ENCODE peak calls at places on chromosome 13, in seven cellular contexts. One of them, this sample, is unnamed.

GRCh38 chr13:46663216-46663615 is 110.2 kb downstream of the LRCH1 start:
- DNase-seq in uterus: no peak
- DNase-seq in upper lobe of left lung: no peak
- DNase-seq in CD8-positive, alpha-beta memory T cell: no peak
- DNase-seq in keratinocyte: no peak
- DNase-seq in A549: no peak
- DNase-seq in tibial nerve: no peak
- DNase-seq in this sample: no peak

GRCh38 chr13:106772202-106772601 is 204.3 kb upstream of the ARGLU1 start:
- DNase-seq in uterus: no peak
- DNase-seq in upper lobe of left lung: no peak
- DNase-seq in CD8-positive, alpha-beta memory T cell: no peak
- DNase-seq in keratinocyte: no peak
- DNase-seq in A549: no peak
- DNase-seq in tibial nerve: no peak
- DNase-seq in this sample: no peak

GRCh38 chr13:88656751-88657150 is 985.6 kb downstream of the SLITRK5 start:
- DNase-seq in uterus: no peak
- DNase-seq in upper lobe of left lung: peak; percentile 30
- DNase-seq in CD8-positive, alpha-beta memory T cell: no peak
- DNase-seq in keratinocyte: no peak
- DNase-seq in A549: peak; percentile 2
- DNase-seq in tibial nerve: no peak
- DNase-seq in this sample: no peak

GRCh38 chr13:24680258-24680920 is at the start of gene ATP12A:
- DNase-seq in uterus: no peak
- DNase-seq in upper lobe of left lung: peak; percentile 41
- DNase-seq in CD8-positive, alpha-beta memory T cell: peak; percentile 20
- DNase-seq in keratinocyte: no peak
- DNase-seq in A549: no peak
- DNase-seq in tibial nerve: no peak
- DNase-seq in this sample: peak; percentile 81

GRCh38 chr13:44333950-44334675 is 39.5 kb upstream of the SERP2 start:
- DNase-seq in uterus: no peak
- DNase-seq in upper lobe of left lung: no peak
- DNase-seq in CD8-positive, alpha-beta memory T cell: no peak
- DNase-seq in keratinocyte: no peak
- DNase-seq in A549: no peak
- DNase-seq in tibial nerve: no peak
- DNase-seq in this sample: no peak

GRCh38 chr13:109700176-109700575 is 86.2 kb downstream of the IRS2 start:
- DNase-seq in uterus: peak; percentile 39
- DNase-seq in upper lobe of left lung: peak; percentile 74
- DNase-seq in CD8-positive, alpha-beta memory T cell: no peak
- DNase-seq in keratinocyte: peak; percentile 2
- DNase-seq in A549: peak; percentile 63
- DNase-seq in tibial nerve: peak; percentile 48
- DNase-seq in this sample: no peak

GRCh38 chr13:109180905-109181425 is 551.6 kb downstream of the MYO16 start:
- DNase-seq in uterus: no peak
- DNase-seq in upper lobe of left lung: no peak
- DNase-seq in CD8-positive, alpha-beta memory T cell: no peak
- DNase-seq in keratinocyte: no peak
- DNase-seq in A549: no peak
- DNase-seq in tibial nerve: no peak
- DNase-seq in this sample: no peak

GRCh38 chr13:106570354-106570822 is 2.5 kb upstream of the ARGLU1 start:
- DNase-seq in uterus: peak; percentile 45
- DNase-seq in upper lobe of left lung: peak; percentile 79
- DNase-seq in CD8-positive, alpha-beta memory T cell: peak; percentile 72
- DNase-seq in keratinocyte: peak; percentile 62
- DNase-seq in A549: peak; percentile 91
- DNase-seq in tibial nerve: peak; percentile 71
- DNase-seq in this sample: peak; percentile 87

GRCh38 chr13:46543307-46543706 is 9.7 kb upstream of the LRCH1 start:
- DNase-seq in uterus: no peak
- DNase-seq in upper lobe of left lung: no peak
- DNase-seq in CD8-positive, alpha-beta memory T cell: no peak
- DNase-seq in keratinocyte: no peak
- DNase-seq in A549: no peak
- DNase-seq in tibial nerve: no peak
- DNase-seq in this sample: no peak

GRCh38 chr13:51451467-51452390 is 1.1 kb downstream of the INTS6 start:
- DNase-seq in uterus: peak; percentile 77
- DNase-seq in upper lobe of left lung: peak; percentile 86
- DNase-seq in CD8-positive, alpha-beta memory T cell: peak; percentile 63
- DNase-seq in keratinocyte: no peak
- DNase-seq in A549: peak; percentile 72
- DNase-seq in tibial nerve: peak; percentile 73
- DNase-seq in this sample: peak; percentile 93

GRCh38 chr13:48236528-48237353 is 3.7 kb downstream of the ITM2B start:
- DNase-seq in uterus: no peak
- DNase-seq in upper lobe of left lung: no peak
- DNase-seq in CD8-positive, alpha-beta memory T cell: no peak
- DNase-seq in keratinocyte: no peak
- DNase-seq in A549: no peak
- DNase-seq in tibial nerve: no peak
- DNase-seq in this sample: no peak

GRCh38 chr13:111658150-111659100 is 338.0 kb downstream of the TEX29 start:
- DNase-seq in uterus: no peak
- DNase-seq in upper lobe of left lung: no peak
- DNase-seq in CD8-positive, alpha-beta memory T cell: no peak
- DNase-seq in keratinocyte: no peak
- DNase-seq in A549: no peak
- DNase-seq in tibial nerve: no peak
- DNase-seq in this sample: peak; percentile 93

GRCh38 chr13:111656439-111656838 is 336.0 kb downstream of the TEX29 start:
- DNase-seq in uterus: no peak
- DNase-seq in upper lobe of left lung: no peak
- DNase-seq in CD8-positive, alpha-beta memory T cell: no peak
- DNase-seq in keratinocyte: no peak
- DNase-seq in A549: no peak
- DNase-seq in tibial nerve: no peak
- DNase-seq in this sample: no peak

GRCh38 chr13:111657013-111657412 is 336.6 kb downstream of the TEX29 start:
- DNase-seq in uterus: no peak
- DNase-seq in upper lobe of left lung: no peak
- DNase-seq in CD8-positive, alpha-beta memory T cell: no peak
- DNase-seq in keratinocyte: no peak
- DNase-seq in A549: no peak
- DNase-seq in tibial nerve: no peak
- DNase-seq in this sample: no peak

GRCh38 chr13:111652676-111653075 is 332.2 kb downstream of the TEX29 start:
- DNase-seq in uterus: no peak
- DNase-seq in upper lobe of left lung: no peak
- DNase-seq in CD8-positive, alpha-beta memory T cell: no peak
- DNase-seq in keratinocyte: no peak
- DNase-seq in A549: no peak
- DNase-seq in tibial nerve: no peak
- DNase-seq in this sample: no peak

DNA sequence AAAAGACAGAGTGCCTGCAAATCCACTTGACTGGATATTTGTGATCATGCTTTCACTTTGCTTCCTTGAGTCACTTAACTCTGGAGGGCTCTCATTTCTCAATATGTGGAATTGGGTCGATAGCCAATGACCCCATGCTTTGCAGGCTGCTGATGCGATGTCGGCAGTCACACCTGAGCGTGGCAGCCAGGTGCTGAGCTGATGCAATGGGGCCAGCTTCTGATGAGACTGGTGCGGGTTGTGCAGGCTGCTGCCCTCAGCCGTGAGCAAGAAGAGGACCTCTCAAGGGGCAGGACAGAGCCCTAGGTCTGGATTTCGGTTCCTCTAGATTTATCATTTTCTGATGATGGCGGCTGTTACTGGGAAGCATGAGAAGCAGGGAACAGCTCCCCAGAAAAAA is 334.1 kb downstream of the TEX29 start:
- DNase-seq in uterus: no peak
- DNase-seq in upper lobe of left lung: no peak
- DNase-seq in CD8-positive, alpha-beta memory T cell: no peak
- DNase-seq in keratinocyte: no peak
- DNase-seq in A549: no peak
- DNase-seq in tibial nerve: no peak
- DNase-seq in this sample: no peak
- H3K9me3 ChIP-seq in uterus: no peaks in the 10 kb centered on the region
- H3K9me3 ChIP-seq in upper lobe of left lung: no peaks in the 10 kb centered on the region
- H3K9me3 ChIP-seq in CD8-positive, alpha-beta memory T cell: no peaks in the 10 kb centered on the region
- H3K9me3 ChIP-seq in keratinocyte: no peaks in the 10 kb centered on the region
- H3K9me3 ChIP-seq in A549: no peaks in the 10 kb centered on the region
- H3K9me3 ChIP-seq in tibial nerve: no peaks in the 10 kb centered on the region
- H3K9me3 ChIP-seq in this sample: no peaks in the 10 kb centered on the region

GRCh38 chr13:58625703-58626389 is 994.3 kb downstream of the PCDH17 start:
- DNase-seq in uterus: no peak
- DNase-seq in upper lobe of left lung: no peak
- DNase-seq in CD8-positive, alpha-beta memory T cell: no peak
- DNase-seq in keratinocyte: no peak
- DNase-seq in A549: no peak
- DNase-seq in tibial nerve: no peak
- DNase-seq in this sample: no peak

GRCh38 chr13:58630794-58631193 is 999.2 kb downstream of the PCDH17 start:
- DNase-seq in uterus: no peak
- DNase-seq in upper lobe of left lung: no peak
- DNase-seq in CD8-positive, alpha-beta memory T cell: no peak
- DNase-seq in keratinocyte: no peak
- DNase-seq in A549: no peak
- DNase-seq in tibial nerve: no peak
- DNase-seq in this sample: no peak
- H3K9me3 ChIP-seq in uterus: no peaks in the 10 kb centered on the region
- H3K9me3 ChIP-seq in upper lobe of left lung: no peaks in the 10 kb centered on the region
- H3K9me3 ChIP-seq in CD8-positive, alpha-beta memory T cell: no peaks in the 10 kb centered on the region
- H3K9me3 ChIP-seq in keratinocyte: no peaks in the 10 kb centered on the region
- H3K9me3 ChIP-seq in A549: no peaks in the 10 kb centered on the region
- H3K9me3 ChIP-seq in tibial nerve: no peaks in the 10 kb centered on the region
- H3K9me3 ChIP-seq in this sample: no peaks in the 10 kb centered on the region

GRCh38 chr13:18996221-18996620 is 185.4 kb downstream of the TUBA3C start:
- DNase-seq in uterus: no peak
- DNase-seq in upper lobe of left lung: no peak
- DNase-seq in CD8-positive, alpha-beta memory T cell: no peak
- DNase-seq in keratinocyte: no peak
- DNase-seq in A549: no peak
- DNase-seq in tibial nerve: no peak
- DNase-seq in this sample: no peak

GRCh38 chr13:18995259-18995873 is 186.3 kb downstream of the TUBA3C start:
- DNase-seq in uterus: no peak
- DNase-seq in upper lobe of left lung: no peak
- DNase-seq in CD8-positive, alpha-beta memory T cell: no peak
- DNase-seq in keratinocyte: no peak
- DNase-seq in A549: no peak
- DNase-seq in tibial nerve: no peak
- DNase-seq in this sample: no peak

GRCh38 chr13:18992791-18993190 is 188.8 kb downstream of the TUBA3C start:
- DNase-seq in uterus: no peak
- DNase-seq in upper lobe of left lung: no peak
- DNase-seq in CD8-positive, alpha-beta memory T cell: no peak
- DNase-seq in keratinocyte: no peak
- DNase-seq in A549: no peak
- DNase-seq in tibial nerve: no peak
- DNase-seq in this sample: no peak

GRCh38 chr13:18996627-18997051 is 185.0 kb downstream of the TUBA3C start:
- DNase-seq in uterus: no peak
- DNase-seq in upper lobe of left lung: no peak
- DNase-seq in CD8-positive, alpha-beta memory T cell: no peak
- DNase-seq in keratinocyte: no peak
- DNase-seq in A549: no peak
- DNase-seq in tibial nerve: no peak
- DNase-seq in this sample: no peak

DNA sequence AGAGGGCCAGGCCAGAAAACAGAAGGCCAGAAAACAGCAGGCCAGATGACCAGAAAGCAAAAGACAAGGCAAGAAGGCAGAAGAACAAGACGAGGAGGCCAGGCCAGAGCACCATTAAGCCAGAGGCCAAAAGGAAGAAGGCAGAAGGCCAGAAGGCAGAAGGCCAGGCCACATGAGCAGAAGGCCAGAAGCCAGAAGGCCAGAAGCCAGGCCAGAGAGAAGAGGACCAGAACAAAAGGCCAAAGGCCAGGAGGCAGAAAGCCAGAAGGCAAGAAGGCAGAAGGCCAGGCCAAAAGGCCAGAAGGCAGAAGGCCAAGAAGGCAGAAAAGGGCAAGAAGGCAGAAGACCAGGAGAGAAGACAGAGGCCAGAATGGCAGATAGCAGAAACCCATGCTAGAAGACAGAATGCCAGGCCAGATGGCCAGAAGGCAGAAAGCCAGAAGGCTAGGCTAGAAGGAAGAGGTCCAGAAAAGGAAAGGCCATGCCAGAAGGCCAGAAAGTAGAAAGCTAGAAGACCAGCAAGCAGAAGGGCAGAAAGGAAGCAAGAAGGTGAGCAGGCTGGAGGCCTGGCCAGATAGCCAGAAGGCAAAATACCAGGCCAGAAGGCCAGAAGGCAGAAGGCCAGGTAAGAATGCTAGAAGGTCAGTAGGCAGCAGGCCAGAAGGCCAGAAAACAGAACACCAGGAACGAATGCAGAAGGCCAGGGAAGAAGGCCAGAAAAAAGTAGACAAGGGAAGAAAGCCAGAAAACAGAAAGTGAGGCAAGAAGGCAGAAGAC is 187.6 kb downstream of the TUBA3C start:
- DNase-seq in uterus: no peak
- DNase-seq in upper lobe of left lung: no peak
- DNase-seq in CD8-positive, alpha-beta memory T cell: no peak
- DNase-seq in keratinocyte: no peak
- DNase-seq in A549: no peak
- DNase-seq in tibial nerve: no peak
- DNase-seq in this sample: no peak
- H3K9me3 ChIP-seq in uterus: no peaks in the 10 kb centered on the region
- H3K9me3 ChIP-seq in upper lobe of left lung: no peaks in the 10 kb centered on the region
- H3K9me3 ChIP-seq in CD8-positive, alpha-beta memory T cell: no peaks in the 10 kb centered on the region
- H3K9me3 ChIP-seq in keratinocyte: no peaks in the 10 kb centered on the region
- H3K9me3 ChIP-seq in A549: no peaks in the 10 kb centered on the region
- H3K9me3 ChIP-seq in tibial nerve: no peaks in the 10 kb centered on the region
- H3K9me3 ChIP-seq in this sample: peaks cover 25% of the 10 kb centered on the region

GRCh38 chr13:54875111-54875510 is 1846.5 kb downstream of the OLFM4 start:
- DNase-seq in uterus: no peak
- DNase-seq in upper lobe of left lung: no peak
- DNase-seq in CD8-positive, alpha-beta memory T cell: no peak
- DNase-seq in keratinocyte: no peak
- DNase-seq in A549: no peak
- DNase-seq in tibial nerve: no peak
- DNase-seq in this sample: no peak
- H3K9me3 ChIP-seq in uterus: no peaks in the 10 kb centered on the region
- H3K9me3 ChIP-seq in upper lobe of left lung: no peaks in the 10 kb centered on the region
- H3K9me3 ChIP-seq in CD8-positive, alpha-beta memory T cell: no peaks in the 10 kb centered on the region
- H3K9me3 ChIP-seq in keratinocyte: no peaks in the 10 kb centered on the region
- H3K9me3 ChIP-seq in A549: no peaks in the 10 kb centered on the region
- H3K9me3 ChIP-seq in tibial nerve: no peaks in the 10 kb centered on the region
- H3K9me3 ChIP-seq in this sample: no peaks in the 10 kb centered on the region

GRCh38 chr13:18961383-18962117 is 220.1 kb downstream of the TUBA3C start:
- DNase-seq in uterus: no peak
- DNase-seq in upper lobe of left lung: no peak
- DNase-seq in CD8-positive, alpha-beta memory T cell: no peak
- DNase-seq in keratinocyte: no peak
- DNase-seq in A549: no peak
- DNase-seq in tibial nerve: no peak
- DNase-seq in this sample: no peak
- H3K9me3 ChIP-seq in uterus: no peaks in the 10 kb centered on the region
- H3K9me3 ChIP-seq in upper lobe of left lung: peaks cover 18% of the 10 kb centered on the region
- H3K9me3 ChIP-seq in CD8-positive, alpha-beta memory T cell: no peaks in the 10 kb centered on the region
- H3K9me3 ChIP-seq in keratinocyte: peaks cover 35% of the 10 kb centered on the region
- H3K9me3 ChIP-seq in A549: no peaks in the 10 kb centered on the region
- H3K9me3 ChIP-seq in tibial nerve: no peaks in the 10 kb centered on the region
- H3K9me3 ChIP-seq in this sample: peaks cover 13% of the 10 kb centered on the region